ENCODE peak calls at places on chromosomes 3 and 15, in nine cellular contexts. One of them, this sample, is unnamed.

GRCh38 chr3:135869439-135870105 is 96.0 kb upstream of the PPP2R3A start:
- DNase-seq in foreskin fibroblast: no peak
- DNase-seq in mesothelial cell of epicardium: no peak
- DNase-seq in hepatocyte: no peak
- DNase-seq in activated T-cell treated with anti-CD3 and anti-CD28 coated beads, Interleukin-2, amount 50 U/mL, for 48 hours: no peak
- DNase-seq in nephron progenitor cell: no peak
- DNase-seq in cardiac fibroblast: no peak
- DNase-seq in activated gamma-delta T cell treated with Interleukin-2 at 50 U/mL for 16 hours: no peak
- DNase-seq in HFFc6: peak; percentile 15
- DNase-seq in this sample: no peak

GRCh38 chr3:50192689-50193141 is 1.3 kb downstream of the GNAT1 start:
- DNase-seq in activated T-cell treated with anti-CD3 and anti-CD28 coated beads, Interleukin-2, amount 50 U/mL, for 48 hours: peak; percentile 97
- DNase-seq in nephron progenitor cell: peak; percentile 90
- DNase-seq in HFFc6: peak; percentile 19
- DNase-seq in activated gamma-delta T cell treated with Interleukin-2 at 50 U/mL for 16 hours: peak; percentile 82
- DNase-seq in foreskin fibroblast: peak; percentile 72
- DNase-seq in hepatocyte: peak; percentile 72
- DNase-seq in cardiac fibroblast: peak; percentile 65
- DNase-seq in mesothelial cell of epicardium: no peak
- DNase-seq in this sample: peak; percentile 93

GRCh38 chr3:9901967-9902366 is 681 bp upstream of the IL17RE start:
- DNase-seq in nephron progenitor cell: no peak
- DNase-seq in HFFc6: no peak
- DNase-seq in foreskin fibroblast: no peak
- DNase-seq in hepatocyte: no peak
- DNase-seq in activated gamma-delta T cell treated with Interleukin-2 at 50 U/mL for 16 hours: no peak
- DNase-seq in mesothelial cell of epicardium: no peak
- DNase-seq in cardiac fibroblast: no peak
- DNase-seq in activated T-cell treated with anti-CD3 and anti-CD28 coated beads, Interleukin-2, amount 50 U/mL, for 48 hours: peak; percentile 51
- DNase-seq in this sample: no peak

GRCh38 chr3:162376761-162377160 is 880.2 kb downstream of the OTOL1 start:
- DNase-seq in mesothelial cell of epicardium: no peak
- DNase-seq in nephron progenitor cell: no peak
- DNase-seq in activated T-cell treated with anti-CD3 and anti-CD28 coated beads, Interleukin-2, amount 50 U/mL, for 48 hours: no peak
- DNase-seq in hepatocyte: no peak
- DNase-seq in HFFc6: no peak
- DNase-seq in cardiac fibroblast: peak; percentile 16
- DNase-seq in activated gamma-delta T cell treated with Interleukin-2 at 50 U/mL for 16 hours: no peak
- DNase-seq in foreskin fibroblast: no peak
- DNase-seq in this sample: no peak

GRCh38 chr3:172629470-172629869 is 81.4 kb downstream of the NCEH1 start:
- DNase-seq in HFFc6: no peak
- DNase-seq in hepatocyte: no peak
- DNase-seq in foreskin fibroblast: peak; percentile 61
- DNase-seq in mesothelial cell of epicardium: no peak
- DNase-seq in nephron progenitor cell: no peak
- DNase-seq in cardiac fibroblast: peak; percentile 55
- DNase-seq in activated T-cell treated with anti-CD3 and anti-CD28 coated beads, Interleukin-2, amount 50 U/mL, for 48 hours: no peak
- DNase-seq in activated gamma-delta T cell treated with Interleukin-2 at 50 U/mL for 16 hours: no peak
- DNase-seq in this sample: no peak

GRCh38 chr3:64354956-64355355 is 129.7 kb upstream of the PRICKLE2 start:
- DNase-seq in hepatocyte: no peak
- DNase-seq in HFFc6: no peak
- DNase-seq in nephron progenitor cell: no peak
- DNase-seq in activated T-cell treated with anti-CD3 and anti-CD28 coated beads, Interleukin-2, amount 50 U/mL, for 48 hours: no peak
- DNase-seq in cardiac fibroblast: no peak
- DNase-seq in activated gamma-delta T cell treated with Interleukin-2 at 50 U/mL for 16 hours: no peak
- DNase-seq in foreskin fibroblast: no peak
- DNase-seq in mesothelial cell of epicardium: no peak
- DNase-seq in this sample: no peak

GRCh38 chr3:185225523-185225922 is 28.3 kb downstream of the EHHADH start:
- DNase-seq in mesothelial cell of epicardium: no peak
- DNase-seq in hepatocyte: no peak
- DNase-seq in foreskin fibroblast: peak; percentile 73
- DNase-seq in activated T-cell treated with anti-CD3 and anti-CD28 coated beads, Interleukin-2, amount 50 U/mL, for 48 hours: no peak
- DNase-seq in nephron progenitor cell: no peak
- DNase-seq in cardiac fibroblast: peak; percentile 75
- DNase-seq in HFFc6: peak; percentile 53
- DNase-seq in activated gamma-delta T cell treated with Interleukin-2 at 50 U/mL for 16 hours: no peak
- DNase-seq in this sample: no peak

GRCh38 chr3:52845157-52845556 is 10.3 kb upstream of the MUSTN1 start:
- DNase-seq in activated T-cell treated with anti-CD3 and anti-CD28 coated beads, Interleukin-2, amount 50 U/mL, for 48 hours: no peak
- DNase-seq in HFFc6: no peak
- DNase-seq in nephron progenitor cell: no peak
- DNase-seq in activated gamma-delta T cell treated with Interleukin-2 at 50 U/mL for 16 hours: no peak
- DNase-seq in hepatocyte: peak; percentile 59
- DNase-seq in foreskin fibroblast: peak; percentile 66
- DNase-seq in cardiac fibroblast: peak; percentile 63
- DNase-seq in mesothelial cell of epicardium: no peak
- DNase-seq in this sample: no peak

GRCh38 chr15:78681306-78682012 is 40.4 kb upstream of the CHRNB4 start:
- DNase-seq in mesothelial cell of epicardium: no peak
- DNase-seq in hepatocyte: no peak
- DNase-seq in nephron progenitor cell: peak; percentile 32
- DNase-seq in foreskin fibroblast: no peak
- DNase-seq in HFFc6: no peak
- DNase-seq in cardiac fibroblast: no peak
- DNase-seq in activated gamma-delta T cell treated with Interleukin-2 at 50 U/mL for 16 hours: no peak
- DNase-seq in activated T-cell treated with anti-CD3 and anti-CD28 coated beads, Interleukin-2, amount 50 U/mL, for 48 hours: no peak
- DNase-seq in this sample: no peak

GRCh38 chr3:152376351-152377183 is 107.8 kb downstream of the MBNL1 start:
- DNase-seq in nephron progenitor cell: no peak
- DNase-seq in hepatocyte: no peak
- DNase-seq in HFFc6: peak; percentile 66
- DNase-seq in activated T-cell treated with anti-CD3 and anti-CD28 coated beads, Interleukin-2, amount 50 U/mL, for 48 hours: no peak
- DNase-seq in activated gamma-delta T cell treated with Interleukin-2 at 50 U/mL for 16 hours: no peak
- DNase-seq in cardiac fibroblast: peak; percentile 76
- DNase-seq in foreskin fibroblast: peak; percentile 63
- DNase-seq in mesothelial cell of epicardium: no peak
- DNase-seq in this sample: peak; percentile 95

GRCh38 chr3:33074217-33075067 is 22.5 kb downstream of the GLB1 start:
- DNase-seq in HFFc6: peak; percentile 47
- DNase-seq in hepatocyte: peak; percentile 83
- DNase-seq in mesothelial cell of epicardium: no peak
- DNase-seq in nephron progenitor cell: peak; percentile 73
- DNase-seq in activated T-cell treated with anti-CD3 and anti-CD28 coated beads, Interleukin-2, amount 50 U/mL, for 48 hours: peak; percentile 81
- DNase-seq in cardiac fibroblast: peak; percentile 82
- DNase-seq in foreskin fibroblast: peak; percentile 84
- DNase-seq in activated gamma-delta T cell treated with Interleukin-2 at 50 U/mL for 16 hours: peak; percentile 66
- DNase-seq in this sample: peak; percentile 92

GRCh38 chr3:72065236-72065635 is 280.3 kb upstream of the PROK2 start:
- DNase-seq in mesothelial cell of epicardium: no peak
- DNase-seq in hepatocyte: no peak
- DNase-seq in foreskin fibroblast: no peak
- DNase-seq in nephron progenitor cell: no peak
- DNase-seq in activated gamma-delta T cell treated with Interleukin-2 at 50 U/mL for 16 hours: no peak
- DNase-seq in HFFc6: no peak
- DNase-seq in activated T-cell treated with anti-CD3 and anti-CD28 coated beads, Interleukin-2, amount 50 U/mL, for 48 hours: no peak
- DNase-seq in cardiac fibroblast: no peak
- DNase-seq in this sample: no peak

GRCh38 chr15:48945386-48945785 is 18.3 kb downstream of the SHC4 start:
- DNase-seq in nephron progenitor cell: no peak
- DNase-seq in activated T-cell treated with anti-CD3 and anti-CD28 coated beads, Interleukin-2, amount 50 U/mL, for 48 hours: no peak
- DNase-seq in mesothelial cell of epicardium: no peak
- DNase-seq in foreskin fibroblast: no peak
- DNase-seq in cardiac fibroblast: peak; percentile 75
- DNase-seq in hepatocyte: no peak
- DNase-seq in HFFc6: no peak
- DNase-seq in activated gamma-delta T cell treated with Interleukin-2 at 50 U/mL for 16 hours: no peak
- DNase-seq in this sample: no peak

GRCh38 chr3:9915252-9916141 is 1.4 kb upstream of the IL17RC start:
- DNase-seq in nephron progenitor cell: peak; percentile 72
- DNase-seq in cardiac fibroblast: peak; percentile 58
- DNase-seq in hepatocyte: peak; percentile 88
- DNase-seq in mesothelial cell of epicardium: peak; percentile 54
- DNase-seq in activated T-cell treated with anti-CD3 and anti-CD28 coated beads, Interleukin-2, amount 50 U/mL, for 48 hours: peak; percentile 50
- DNase-seq in activated gamma-delta T cell treated with Interleukin-2 at 50 U/mL for 16 hours: no peak
- DNase-seq in HFFc6: peak; percentile 51
- DNase-seq in foreskin fibroblast: peak; percentile 88
- DNase-seq in this sample: no peak

GRCh38 chr3:115161866-115162265 is 14.8 kb upstream of the ZBTB20 start:
- DNase-seq in nephron progenitor cell: no peak
- DNase-seq in HFFc6: no peak
- DNase-seq in activated T-cell treated with anti-CD3 and anti-CD28 coated beads, Interleukin-2, amount 50 U/mL, for 48 hours: no peak
- DNase-seq in hepatocyte: no peak
- DNase-seq in mesothelial cell of epicardium: no peak
- DNase-seq in activated gamma-delta T cell treated with Interleukin-2 at 50 U/mL for 16 hours: no peak
- DNase-seq in cardiac fibroblast: no peak
- DNase-seq in foreskin fibroblast: no peak
- DNase-seq in this sample: no peak

GRCh38 chr3:196288141-196288460 is 575 bp upstream of the PCYT1A start:
- DNase-seq in activated T-cell treated with anti-CD3 and anti-CD28 coated beads, Interleukin-2, amount 50 U/mL, for 48 hours: no peak
- DNase-seq in hepatocyte: no peak
- DNase-seq in HFFc6: no peak
- DNase-seq in cardiac fibroblast: peak; percentile 70
- DNase-seq in activated gamma-delta T cell treated with Interleukin-2 at 50 U/mL for 16 hours: peak; percentile 30
- DNase-seq in nephron progenitor cell: no peak
- DNase-seq in mesothelial cell of epicardium: no peak
- DNase-seq in foreskin fibroblast: no peak
- DNase-seq in this sample: peak; percentile 79

GRCh38 chr3:174495928-174496327 is 363.2 kb upstream of the NAALADL2 start:
- DNase-seq in HFFc6: no peak
- DNase-seq in activated gamma-delta T cell treated with Interleukin-2 at 50 U/mL for 16 hours: no peak
- DNase-seq in nephron progenitor cell: no peak
- DNase-seq in activated T-cell treated with anti-CD3 and anti-CD28 coated beads, Interleukin-2, amount 50 U/mL, for 48 hours: no peak
- DNase-seq in foreskin fibroblast: peak; percentile 26
- DNase-seq in hepatocyte: no peak
- DNase-seq in cardiac fibroblast: peak; percentile 77
- DNase-seq in mesothelial cell of epicardium: no peak
- DNase-seq in this sample: no peak

This sample was measured in Karpas-422.